ENCODE peak calls at places on chromosomes 5 and 9, in four cellular contexts. G, X, M and O are unnamed samples.

GRCh38 chr5:151772029-151772867 is 494 bp downstream of the G3BP1 start:
- DNase-seq in G (peak), X (peak), M (peak), O (no peak)

GRCh38 chr5:180618830-180619562 is 27.7 kb upstream of the SCGB3A1 start:
- DNase-seq in G (no peak), X (no peak), M (peak), O (no peak)

GRCh38 chr9:4743131-4743875 is 2.3 kb upstream of the AK3 start:
- DNase-seq in G (no peak), X (no peak), M (no peak), O (no peak)

GRCh38 chr5:117266237-117266725 is 691.7 kb upstream of the SEMA6A start:
- DNase-seq in G (no peak), X (no peak), M (no peak), O (peak)

GRCh38 chr5:60086583-60086982 is 193.1 kb upstream of the PDE4D start:
- DNase-seq in G (no peak), X (no peak), M (no peak), O (no peak)

GRCh38 chr9:129273941-129274709 is 96.1 kb upstream of the IER5L start:
- DNase-seq in G (no peak), X (no peak), M (no peak), O (no peak)

GRCh38 chr5:151773979-151774378 is 2.2 kb downstream of the G3BP1 start:
- DNase-seq in G (no peak), X (no peak), M (no peak), O (no peak)

GRCh38 chr5:95892784-95893354 is 68.8 kb downstream of the ELL2 start:
- DNase-seq in G (peak), X (peak), M (no peak), O (peak)

GRCh38 chr5:58764199-58764598 is 181.3 kb downstream of the RAB3C start:
- DNase-seq in G (no peak), X (no peak), M (no peak), O (no peak)

GRCh38 chr9:15142903-15143534 is 164.0 kb downstream of the TTC39B start:
- DNase-seq in G (peak), X (peak), M (no peak), O (peak)

GRCh38 chr5:23977996-23978395 is 470.6 kb downstream of the PRDM9 start:
- DNase-seq in G (peak), X (peak), M (peak), O (no peak)

GRCh38 chr9:73916016-73916673 is 581.0 kb upstream of the RORB start:
- DNase-seq in G (peak), X (no peak), M (peak), O (no peak)

GRCh38 chr5:9924614-9925013 is 294.5 kb upstream of the TAS2R1 start:
- DNase-seq in G (no peak), X (no peak), M (no peak), O (peak)

GRCh38 chr5:143194206-143194605 is 209.3 kb downstream of the NR3C1 start:
- DNase-seq in G (no peak), X (no peak), M (no peak), O (no peak)

GRCh38 chr9:128155736-128156500 is 4.1 kb upstream of the BBLN start:
- DNase-seq in G (no peak), X (no peak), M (no peak), O (no peak)

GRCh38 chr9:114011313-114011712 is 66.8 kb downstream of the AMBP start:
- DNase-seq in G (no peak), X (no peak), M (peak), O (no peak)

GRCh38 chr5:6587171-6587570 is 45.7 kb downstream of the NSUN2 start:
- DNase-seq in G (no peak), X (no peak), M (no peak), O (no peak)

GRCh38 chr9:136848393-136849037 is 694 bp upstream of the PHPT1 start:
- DNase-seq in G (peak), X (peak), M (peak), O (no peak)

GRCh38 chr9:136189394-136190236 is 15.3 kb downstream of the LHX3 start:
- DNase-seq in G (no peak), X (no peak), M (peak), O (no peak)

GRCh38 chr5:148926207-148926606 is 99.8 kb downstream of the ADRB2 start:
- DNase-seq in G (no peak), X (no peak), M (peak), O (no peak)

GRCh38 chr9:116075191-116075590 is 78.4 kb upstream of the PAPPA start:
- DNase-seq in G (no peak), X (no peak), M (no peak), O (no peak)

GRCh38 chr5:174295736-174296481 is 250.4 kb downstream of the NSG2 start:
- DNase-seq in G (no peak), X (no peak), M (peak), O (no peak)

GRCh38 chr9:133839822-133840329 is 101.7 kb upstream of the SARDH start:
- DNase-seq in G (peak), X (peak), M (no peak), O (no peak)

GRCh38 chr9:136373300-136374182 is at the start of gene CARD9:
- DNase-seq in G (peak), X (peak), M (no peak), O (no peak)

GRCh38 chr9:32989651-32990050 is 11.8 kb downstream of the APTX start:
- DNase-seq in G (no peak), X (peak), M (no peak), O (no peak)

GRCh38 chr5:167123126-167123525 is 1168.3 kb upstream of the WWC1 start:
- DNase-seq in G (no peak), X (no peak), M (no peak), O (no peak)

GRCh38 chr9:136312436-136312835 is 8.5 kb upstream of the CCDC187 start:
- DNase-seq in G (no peak), X (peak), M (no peak), O (no peak)

GRCh38 chr5:96067902-96068614 is 106.4 kb upstream of the ELL2 start:
- DNase-seq in G (no peak), X (no peak), M (no peak), O (peak)

GRCh38 chr9:100700689-100701318 is 122.9 kb downstream of the CAVIN4 start:
- DNase-seq in G (peak), X (peak), M (peak), O (peak)

GRCh38 chr9:30775236-30775635 is 1609.2 kb upstream of the ACO1 start:
- DNase-seq in G (no peak), X (no peak), M (no peak), O (no peak)

GRCh38 chr5:66247176-66247960 is 103.3 kb downstream of the SREK1 start:
- DNase-seq in G (peak), X (no peak), M (no peak), O (peak)

GRCh38 chr5:43037929-43038510 is 2.1 kb downstream of the ANXA2R start:
- DNase-seq in G (no peak), X (no peak), M (no peak), O (no peak)

GRCh38 chr9:115393976-115394775 is 276.2 kb upstream of the TNC start:
- DNase-seq in G (no peak), X (no peak), M (no peak), O (no peak)

GRCh38 chr9:112041536-112042243 is 133.4 kb downstream of the SUSD1 start:
- DNase-seq in G (peak), X (no peak), M (peak), O (peak)

GRCh38 chr5:73094415-73094814 is 26.0 kb upstream of the TMEM171 start:
- DNase-seq in G (no peak), X (no peak), M (no peak), O (no peak)

GRCh38 chr5:73095564-73096238 is 24.7 kb upstream of the TMEM171 start:
- DNase-seq in G (no peak), X (no peak), M (no peak), O (no peak)

GRCh38 chr5:73097740-73098139 is 22.6 kb upstream of the TMEM171 start:
- DNase-seq in G (no peak), X (no peak), M (no peak), O (no peak)

GRCh38 chr5:73096239-73096575 is 24.2 kb upstream of the TMEM171 start:
- DNase-seq in G (no peak), X (no peak), M (no peak), O (no peak)

DNA sequence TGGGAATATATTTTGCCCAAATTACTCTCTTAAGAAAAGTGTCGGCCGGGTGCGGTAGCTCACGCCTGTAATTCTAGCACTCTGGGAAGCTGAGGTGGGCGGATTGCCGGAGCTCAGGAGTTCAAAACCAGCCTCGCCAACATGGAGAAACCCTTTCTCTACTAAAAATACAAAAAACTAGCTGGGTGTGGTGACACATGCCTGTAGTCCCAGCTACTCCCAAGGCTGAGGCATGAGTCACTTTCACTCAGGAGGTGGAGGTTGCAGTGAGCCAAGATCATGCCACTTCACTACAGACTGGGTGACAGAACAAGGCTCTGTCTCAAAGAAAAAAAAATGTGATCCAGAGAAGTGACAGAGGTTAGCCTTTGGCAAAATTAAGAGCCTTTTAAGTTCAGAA is 26.4 kb upstream of the TMEM171 start:
- DNase-seq in G (no peak), X (no peak), M (no peak), O (peak)
- TF ChIP-seq CEBPB in G (no peak), X (no peak), M (no peak), O (no peak)

GRCh38 chr5:164420161-164420560 is 914.7 kb downstream of the MAT2B start:
- DNase-seq in G (no peak), X (no peak), M (no peak), O (no peak)

GRCh38 chr5:164422400-164422799 is 917.0 kb downstream of the MAT2B start:
- DNase-seq in G (peak), X (no peak), M (peak), O (no peak)
- TF ChIP-seq FOSL1 in G (no peak), X (no peak), M (no peak), O (no peak)

GRCh38 chr5:119332978-119333401 is 22.8 kb upstream of the TNFAIP8 start:
- DNase-seq in G (no peak), X (no peak), M (no peak), O (no peak)

GRCh38 chr5:119336846-119337564 is 18.8 kb upstream of the TNFAIP8 start:
- DNase-seq in G (no peak), X (no peak), M (no peak), O (no peak)

GRCh38 chr5:119333421-119333851 is 22.4 kb upstream of the TNFAIP8 start:
- DNase-seq in G (no peak), X (no peak), M (no peak), O (no peak)

GRCh38 chr5:119336262-119336661 is 19.6 kb upstream of the TNFAIP8 start:
- DNase-seq in G (no peak), X (no peak), M (no peak), O (no peak)

GRCh38 chr5:119335261-119335677 is 20.6 kb upstream of the TNFAIP8 start:
- DNase-seq in G (no peak), X (no peak), M (no peak), O (no peak)
- TF ChIP-seq CTCF in G (no peak), X (no peak), M (no peak), O (no peak)

DNA sequence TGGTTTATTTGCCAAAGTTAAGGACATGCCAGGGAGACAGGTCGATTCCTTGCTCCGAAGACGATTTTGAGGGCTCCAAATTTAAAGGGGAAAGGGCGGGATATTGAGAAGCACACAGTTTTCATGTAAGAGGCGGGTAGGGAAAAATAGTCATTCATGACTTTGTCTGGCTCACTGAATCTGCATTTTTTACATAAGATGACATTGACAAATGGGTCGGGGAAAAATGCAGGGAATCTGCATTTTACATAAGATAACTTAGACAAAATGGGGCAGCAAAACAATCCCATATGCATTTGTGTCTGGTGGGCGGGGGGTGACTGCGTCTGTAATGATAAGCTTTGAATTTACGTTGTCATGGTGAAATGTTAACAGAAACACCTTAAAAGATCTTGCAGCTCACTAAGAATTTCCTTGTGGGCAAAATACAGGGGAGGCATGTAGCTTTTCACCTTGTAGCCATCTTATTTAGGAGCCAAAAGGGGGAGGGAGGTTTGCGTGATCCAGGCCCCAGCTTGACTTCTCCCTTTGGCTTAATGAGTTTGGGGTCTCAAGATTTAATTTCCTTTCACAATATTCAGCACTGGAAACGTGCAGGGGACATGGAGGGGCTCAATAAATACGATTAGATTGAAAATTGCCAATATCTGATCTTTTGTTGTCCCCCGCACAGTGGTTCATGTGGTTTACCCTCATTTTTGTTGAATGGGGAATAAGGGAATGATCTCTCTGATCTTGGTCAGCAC is 41.1 kb upstream of the GADD45G start:
- DNase-seq in G (no peak), X (no peak), M (no peak), O (no peak)
- TF ChIP-seq CEBPB in G (no peak), X (no peak), M (no peak), O (no peak)

DNA sequence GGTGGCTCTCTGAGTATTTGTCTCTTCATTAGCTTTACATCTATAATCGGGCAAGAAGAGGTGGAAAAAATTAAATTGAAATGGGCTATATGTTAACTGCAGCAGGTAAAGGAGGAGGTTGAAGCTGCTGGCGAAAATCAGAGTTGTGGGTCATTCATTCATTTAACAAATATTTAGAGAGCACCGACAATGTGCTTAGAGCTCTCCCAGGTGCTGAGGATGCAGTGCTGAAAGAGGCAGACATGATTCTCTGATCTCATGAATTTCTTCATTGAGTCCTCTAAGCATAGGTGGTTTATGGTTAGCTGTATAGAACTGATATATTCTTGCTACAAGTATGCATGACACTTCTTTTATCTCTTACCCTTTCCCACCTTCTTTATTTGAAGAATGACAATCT is 243.4 kb downstream of the RFX3 start:
- DNase-seq in G (no peak), X (no peak), M (no peak), O (no peak)
- TF ChIP-seq FOSL1 in G (no peak), X (no peak), M (no peak), O (no peak)

GRCh38 chr5:55551298-55551846 is 16.6 kb upstream of the PLPP1 start:
- DNase-seq in G (no peak), X (no peak), M (no peak), O (no peak)

GRCh38 chr5:55547792-55548191 is 13.0 kb upstream of the PLPP1 start:
- DNase-seq in G (peak), X (no peak), M (no peak), O (no peak)

GRCh38 chr5:55551904-55552303 is 17.1 kb upstream of the PLPP1 start:
- DNase-seq in G (no peak), X (no peak), M (no peak), O (no peak)

GRCh38 chr5:55544341-55544740 is 9.6 kb upstream of the PLPP1 start:
- DNase-seq in G (no peak), X (no peak), M (no peak), O (no peak)

GRCh38 chr5:55546991-55547390 is 12.2 kb upstream of the PLPP1 start:
- DNase-seq in G (peak), X (no peak), M (no peak), O (no peak)
- TF ChIP-seq CTCF in G (peak), X (no peak), M (no peak), O (peak)